ENCODE peak calls at places on chromosome 17, in seven cellular contexts. Z is type B pancreatic cell, W is endothelial cell, I is left ventricle myocardium inferior, S is lower lobe of right lung, A is astrocyte of the spinal cord, G is fibroblast of lung. B is an unnamed sample.

GRCh38 chr17:58112970-58113631 is 29.9 kb downstream of the DYNLL2 start:
- DNase-seq in Z (peak; percentile 81), W (peak; percentile 87), I (peak; percentile 70), S (peak; percentile 75), A (peak; percentile 56), G (peak; percentile 68), B (peak; percentile 74)

GRCh38 chr17:57484081-57484666 is 227.9 kb downstream of the MSI2 start:
- DNase-seq in Z (no peak), W (no peak), I (no peak), S (no peak), A (peak; percentile 43), G (no peak), B (no peak)

GRCh38 chr17:17712268-17712924 is 31.1 kb downstream of the RAI1 start:
- DNase-seq in Z (no peak), W (no peak), I (no peak), S (no peak), A (peak; percentile 73), G (peak; percentile 80), B (peak; percentile 95)

GRCh38 chr17:18141210-18141803 is 32.8 kb downstream of the MYO15A start:
- DNase-seq in Z (no peak), W (peak; percentile 41), I (no peak), S (no peak), A (peak; percentile 58), G (peak; percentile 70), B (peak; percentile 69)

GRCh38 chr17:75454193-75454592 is 2.2 kb upstream of the TMEM94 start:
- DNase-seq in Z (no peak), W (no peak), I (no peak), S (no peak), A (no peak), G (no peak), B (no peak)

GRCh38 chr17:82839617-82840292 is at the start of gene ZNF750:
- DNase-seq in Z (no peak), W (no peak), I (no peak), S (no peak), A (no peak), G (no peak), B (no peak)

GRCh38 chr17:76381633-76382304 is 2.6 kb upstream of the SPHK1 start:
- DNase-seq in Z (no peak), W (no peak), I (no peak), S (no peak), A (no peak), G (no peak), B (peak; percentile 75)

GRCh38 chr17:46167267-46167666 is 26.0 kb downstream of the KANSL1 start:
- DNase-seq in Z (no peak), W (no peak), I (no peak), S (no peak), A (no peak), G (no peak), B (no peak)

GRCh38 chr17:32275060-32276042 is 9.7 kb downstream of the RHBDL3 start:
- DNase-seq in Z (no peak), W (no peak), I (peak; percentile 46), S (peak; percentile 41), A (peak; percentile 85), G (peak; percentile 83), B (peak; percentile 92)

GRCh38 chr17:57989011-57989345 is 924 bp upstream of the VEZF1 start:
- DNase-seq in Z (no peak), W (no peak), I (no peak), S (no peak), A (peak; percentile 36), G (peak; percentile 54), B (peak; percentile 47)

GRCh38 chr17:35022536-35023063 is 40.9 kb downstream of the RFFL start:
- DNase-seq in Z (no peak), W (peak; percentile 41), I (peak; percentile 68), S (peak; percentile 87), A (peak; percentile 96), G (peak; percentile 80), B (peak; percentile 89)

GRCh38 chr17:63698886-63699637 is 863 bp downstream of the LIMD2 start:
- DNase-seq in Z (no peak), W (no peak), I (peak; percentile 58), S (peak; percentile 82), A (peak; percentile 61), G (peak; percentile 27), B (peak; percentile 49)

GRCh38 chr17:58210922-58211321 is 8.1 kb downstream of the MKS1 start:
- DNase-seq in Z (no peak), W (no peak), I (no peak), S (no peak), A (no peak), G (no peak), B (no peak)

GRCh38 chr17:49252148-49252682 is 21.6 kb upstream of the PHOSPHO1 start:
- DNase-seq in Z (no peak), W (no peak), I (no peak), S (peak; percentile 56), A (no peak), G (peak; percentile 31), B (peak; percentile 62)

GRCh38 chr17:33416131-33416530 is 123.0 kb upstream of the ASIC2 start:
- DNase-seq in Z (no peak), W (no peak), I (no peak), S (no peak), A (no peak), G (no peak), B (no peak)

GRCh38 chr17:56744721-56745120 is 89.0 kb downstream of the C17orf67 start:
- DNase-seq in Z (no peak), W (no peak), I (no peak), S (no peak), A (no peak), G (no peak), B (no peak)

GRCh38 chr17:74042744-74043486 is 160.6 kb upstream of the RPL38 start:
- DNase-seq in Z (no peak), W (no peak), I (no peak), S (no peak), A (peak; percentile 86), G (peak; percentile 31), B (peak; percentile 60)

GRCh38 chr17:74165811-74166365 is 37.6 kb upstream of the RPL38 start:
- DNase-seq in Z (no peak), W (no peak), I (no peak), S (no peak), A (no peak), G (no peak), B (no peak)

GRCh38 chr17:40373324-40373723 is 8.8 kb upstream of the GJD3 start:
- DNase-seq in Z (no peak), W (no peak), I (no peak), S (no peak), A (peak; percentile 45), G (peak; percentile 84), B (peak; percentile 83)

GRCh38 chr17:10628756-10629155 is 28.4 kb downstream of the MYH3 start:
- DNase-seq in Z (no peak), W (peak; percentile 47), I (no peak), S (no peak), A (no peak), G (no peak), B (no peak)

GRCh38 chr17:61670691-61671090 is 79.7 kb upstream of the NACA2 start:
- DNase-seq in Z (no peak), W (no peak), I (no peak), S (no peak), A (no peak), G (no peak), B (no peak)

GRCh38 chr17:27741361-27741861 is 58.9 kb downstream of the NOS2 start:
- DNase-seq in Z (no peak), W (no peak), I (no peak), S (no peak), A (no peak), G (peak; percentile 3), B (no peak)
- TF ChIP-seq CTCF in Z (no peak), W (no peak), I (no peak), S (no peak), A (no peak), G (no peak), B (no peak)

DNA sequence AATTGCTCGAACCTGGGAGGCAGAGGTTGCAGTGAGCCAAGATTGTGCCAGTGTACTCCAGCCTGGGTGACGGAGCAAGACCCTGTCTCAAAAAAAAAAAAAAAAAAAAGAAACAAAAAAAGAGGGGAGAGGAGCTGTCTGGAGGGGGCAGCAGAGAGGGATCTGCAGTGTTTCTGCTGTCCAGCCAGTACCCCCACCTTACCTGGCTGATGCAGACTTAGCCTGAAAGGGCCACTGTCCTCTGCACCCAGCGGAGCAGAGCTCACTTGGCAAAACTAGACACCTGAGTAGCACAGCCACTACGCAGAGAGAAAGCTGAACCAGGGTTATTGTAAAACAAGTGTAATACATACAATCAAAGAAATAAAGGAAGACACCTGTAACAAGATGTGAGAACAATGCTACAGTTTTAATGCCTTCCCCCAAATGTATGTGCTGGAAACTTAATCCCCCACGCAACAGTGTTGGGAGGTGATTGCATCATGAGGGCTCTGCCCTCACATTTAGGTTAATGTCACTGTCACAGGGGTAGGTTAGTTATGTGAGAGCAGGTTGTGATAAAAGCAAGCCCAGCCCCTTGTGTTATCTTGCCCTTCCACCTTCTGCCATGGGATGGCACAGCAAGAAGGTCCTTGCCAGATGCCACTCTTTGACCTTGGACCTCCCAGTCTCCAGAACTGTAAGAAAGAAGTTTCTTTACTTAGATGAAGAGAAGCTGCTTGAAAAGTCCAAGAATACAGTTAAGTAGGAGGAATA is 211.2 kb downstream of the RPTOR start:
- DNase-seq in Z (peak; percentile 3), W (no peak), I (no peak), S (no peak), A (no peak), G (no peak), B (no peak)
- TF ChIP-seq CTCF in Z (peak; percentile 22), W (peak; percentile 11), I (peak; percentile 6), S (no peak), A (peak; percentile 44), G (peak; percentile 30), B (peak; percentile 8)

GRCh38 chr17:37637956-37638355 is 5.3 kb downstream of the DDX52 start:
- DNase-seq in Z (no peak), W (no peak), I (no peak), S (no peak), A (no peak), G (no peak), B (no peak)

GRCh38 chr17:37643829-37644228 is 583 bp upstream of the DDX52 start:
- DNase-seq in Z (no peak), W (no peak), I (no peak), S (no peak), A (no peak), G (no peak), B (no peak)

GRCh38 chr17:37640016-37640415 is 3.2 kb downstream of the DDX52 start:
- DNase-seq in Z (no peak), W (no peak), I (no peak), S (no peak), A (no peak), G (no peak), B (no peak)

GRCh38 chr17:37642706-37643105 is 540 bp downstream of the DDX52 start:
- DNase-seq in Z (no peak), W (no peak), I (no peak), S (no peak), A (peak; percentile 50), G (peak; percentile 49), B (peak; percentile 55)

GRCh38 chr17:37643118-37643766 is at the start of gene DDX52:
- DNase-seq in Z (peak; percentile 87), W (peak; percentile 82), I (peak; percentile 92), S (peak; percentile 95), A (peak; percentile 91), G (peak; percentile 90), B (peak; percentile 94)
- TF ChIP-seq CTCF in Z (peak; percentile 21), W (no peak), I (peak; percentile 26), S (no peak), A (no peak), G (no peak), B (no peak)

GRCh38 chr17:80122926-80123505 is 21.6 kb downstream of the GAA start:
- DNase-seq in Z (no peak), W (no peak), I (no peak), S (no peak), A (no peak), G (no peak), B (no peak)
- TF ChIP-seq CTCF in Z (no peak), W (no peak), I (no peak), S (no peak), A (no peak), G (no peak), B (no peak)